ENCODE peak calls at places on chromosomes 5 and 9, in four cellular contexts. Z, F, W and H are unnamed samples.

GRCh38 chr5:158979749-158980521 is 119.8 kb downstream of the EBF1 start:
- DNase-seq in Z (peak), F (peak), W (no peak), H (peak)

GRCh38 chr5:167361841-167362240 is 929.6 kb upstream of the WWC1 start:
- DNase-seq in Z (no peak), F (no peak), W (no peak), H (no peak)

GRCh38 chr5:54533541-54534179 is 16.1 kb downstream of the SNX18 start:
- DNase-seq in Z (no peak), F (no peak), W (no peak), H (no peak)

GRCh38 chr9:122389799-122390481 is 19.1 kb downstream of the PTGS1 start:
- DNase-seq in Z (no peak), F (no peak), W (no peak), H (no peak)

GRCh38 chr5:145943674-145944121 is 7.3 kb downstream of the SH3RF2 start:
- DNase-seq in Z (no peak), F (no peak), W (no peak), H (no peak)

GRCh38 chr9:136997830-136998234 is 1.5 kb upstream of the CLIC3 start:
- DNase-seq in Z (no peak), F (no peak), W (peak), H (no peak)

GRCh38 chr9:128103589-128103962 is 24.0 kb downstream of the PTGES2 start:
- DNase-seq in Z (no peak), F (no peak), W (peak), H (no peak)

GRCh38 chr9:131296452-131296851 is 6.9 kb downstream of the PLPP7 start:
- DNase-seq in Z (no peak), F (no peak), W (no peak), H (no peak)

GRCh38 chr5:169350016-169350415 is 49.1 kb upstream of the SLIT3 start:
- DNase-seq in Z (no peak), F (no peak), W (no peak), H (no peak)

GRCh38 chr9:33139421-33140228 is 27.5 kb downstream of the B4GALT1 start:
- DNase-seq in Z (peak), F (peak), W (no peak), H (no peak)

GRCh38 chr5:136717917-136718316 is 352.6 kb upstream of the TRPC7 start:
- DNase-seq in Z (no peak), F (no peak), W (no peak), H (no peak)

GRCh38 chr5:38367410-38367809 is 109.1 kb downstream of the EGFLAM start:
- DNase-seq in Z (no peak), F (no peak), W (no peak), H (no peak)

GRCh38 chr5:77379558-77380061 is 112.5 kb downstream of the WDR41 start:
- DNase-seq in Z (no peak), F (no peak), W (no peak), H (no peak)

GRCh38 chr9:128274245-128274644 is 1.6 kb downstream of the GOLGA2 start:
- DNase-seq in Z (no peak), F (no peak), W (no peak), H (no peak)

GRCh38 chr5:43401827-43402226 is 10.4 kb downstream of the CCL28 start:
- DNase-seq in Z (no peak), F (no peak), W (no peak), H (no peak)

GRCh38 chr5:13331585-13331984 is 612.9 kb downstream of the DNAH5 start:
- DNase-seq in Z (no peak), F (no peak), W (no peak), H (no peak)

GRCh38 chr5:79774171-79774854 is 84.7 kb downstream of the CMYA5 start:
- DNase-seq in Z (peak), F (no peak), W (no peak), H (peak)

GRCh38 chr9:78871452-78872331 is 574.8 kb downstream of the PSAT1 start:
- DNase-seq in Z (no peak), F (no peak), W (no peak), H (no peak)

GRCh38 chr9:130073373-130073772 is 19.7 kb downstream of the GPR107 start:
- DNase-seq in Z (no peak), F (no peak), W (no peak), H (no peak)

GRCh38 chr5:148839960-148840359 is 13.5 kb downstream of the ADRB2 start:
- DNase-seq in Z (no peak), F (no peak), W (no peak), H (no peak)

GRCh38 chr9:108980893-108981292 is 32.4 kb downstream of the CTNNAL1 start:
- DNase-seq in Z (no peak), F (no peak), W (no peak), H (no peak)
- H3K27ac ChIP-seq in Z (no peak), F (no peak), W (no peak), H (no peak)

GRCh38 chr9:125271081-125271480 is 9.5 kb downstream of the GAPVD1 start:
- DNase-seq in Z (no peak), F (no peak), W (no peak), H (no peak)

GRCh38 chr9:125276771-125277170 is 15.1 kb downstream of the GAPVD1 start:
- DNase-seq in Z (no peak), F (no peak), W (no peak), H (no peak)

GRCh38 chr9:125269014-125269397 is 7.4 kb downstream of the GAPVD1 start:
- DNase-seq in Z (no peak), F (no peak), W (no peak), H (no peak)

GRCh38 chr9:125268394-125269013 is 6.9 kb downstream of the GAPVD1 start:
- DNase-seq in Z (no peak), F (no peak), W (no peak), H (no peak)

GRCh38 chr9:125272697-125273096 is 11.1 kb downstream of the GAPVD1 start:
- DNase-seq in Z (no peak), F (no peak), W (no peak), H (no peak)
- H3K27ac ChIP-seq in Z (no peak), F (no peak), W (no peak), H (no peak)

GRCh38 chr9:96048954-96049831 is 173.7 kb downstream of the ERCC6L2 start:
- DNase-seq in Z (peak), F (peak), W (no peak), H (peak)
- H3K27ac ChIP-seq in Z (no peak), F (no peak), W (no peak), H (peak)

DNA sequence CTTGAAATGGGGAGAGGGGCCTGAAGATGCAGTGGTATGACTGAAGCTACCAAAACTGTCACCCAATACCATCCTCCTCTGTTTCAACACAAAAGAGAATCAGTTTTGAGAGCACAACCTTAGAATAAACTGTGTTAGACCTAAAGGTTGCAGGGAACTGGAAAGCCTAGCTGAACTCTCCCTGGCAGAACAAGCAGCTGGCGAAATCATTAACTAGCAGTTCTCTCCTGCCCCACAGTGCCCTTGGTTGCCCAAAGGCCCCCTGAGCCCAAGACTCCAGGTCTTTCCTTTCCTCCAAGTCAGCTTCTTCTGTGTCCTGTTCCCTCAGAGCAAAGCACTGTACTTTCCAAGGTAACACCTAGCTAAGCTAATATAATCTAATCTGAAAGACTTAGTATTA is 135.4 kb upstream of the SLC30A5 start:
- DNase-seq in Z (no peak), F (no peak), W (no peak), H (no peak)
- H3K27ac ChIP-seq in Z (peak), F (no peak), W (no peak), H (no peak)

DNA sequence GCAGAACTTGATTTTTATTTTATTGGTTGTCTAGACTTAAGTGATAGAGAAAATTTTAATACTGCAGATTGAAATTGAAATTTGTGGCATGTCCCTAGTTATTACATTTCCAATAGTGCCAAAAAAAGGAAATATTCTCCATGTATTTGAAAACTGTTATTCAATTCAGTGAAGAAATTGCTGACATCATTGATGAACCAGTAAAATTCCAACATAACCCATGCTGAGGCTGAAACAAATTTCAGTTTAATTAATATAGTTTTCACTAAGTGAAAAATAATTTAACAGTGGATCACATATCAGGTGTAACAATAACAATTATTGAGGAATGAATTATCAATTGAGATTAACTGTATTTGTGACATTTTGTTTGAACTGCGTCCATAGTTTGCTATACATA is 38.7 kb downstream of the LURAP1L start:
- DNase-seq in Z (no peak), F (no peak), W (no peak), H (no peak)
- H3K27ac ChIP-seq in Z (peak), F (no peak), W (no peak), H (no peak)

GRCh38 chr5:7394889-7395431 is 978 bp upstream of the ADCY2 start:
- DNase-seq in Z (no peak), F (no peak), W (no peak), H (no peak)
- H3K27ac ChIP-seq in Z (peak), F (no peak), W (no peak), H (peak)

DNA sequence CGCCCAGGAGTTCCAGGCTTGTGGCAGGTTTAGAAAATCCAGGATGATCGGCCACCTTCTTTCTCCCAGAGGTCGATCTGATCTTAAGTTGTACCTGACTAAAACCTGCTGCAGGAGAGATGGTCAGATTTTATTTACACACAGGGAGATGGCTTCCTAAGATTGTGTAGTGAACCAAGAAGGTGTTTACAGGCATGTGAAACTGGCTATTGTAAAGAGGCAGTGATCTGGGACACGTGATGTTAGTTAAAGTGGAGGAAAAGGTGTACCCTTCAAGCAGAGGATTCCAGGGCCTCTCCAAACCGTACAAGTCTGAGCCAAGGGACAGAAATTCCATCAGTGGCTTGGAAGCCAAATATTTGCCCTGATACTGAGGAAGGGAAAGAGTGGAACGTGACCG is 17.5 kb downstream of the SLC1A1 start:
- DNase-seq in Z (no peak), F (no peak), W (no peak), H (no peak)
- H3K27ac ChIP-seq in Z (no peak), F (no peak), W (no peak), H (no peak)